ENCODE peak calls at places on chromosomes 16 and 17, in ten cellular contexts. R, Y, P, O, N, S, J, E, H and V are unnamed samples.

GRCh38 chr17:57456622-57457021 is 200.3 kb downstream of the MSI2 start:
- DNase-seq in R (no peak), Y (peak), P (no peak), O (no peak), N (no peak), S (no peak), J (no peak), E (no peak), H (no peak), V (no peak)

GRCh38 chr16:48526058-48526957 is 83.7 kb downstream of the N4BP1 start:
- DNase-seq in R (no peak), Y (no peak), P (peak), O (no peak), N (no peak), S (no peak), J (peak), E (peak), H (no peak), V (no peak)

GRCh38 chr16:24610421-24610765 is 71.0 kb downstream of the RBBP6 start:
- DNase-seq in R (peak), Y (peak), P (peak), O (peak), N (peak), S (peak), J (peak), E (no peak), H (peak), V (no peak)

GRCh38 chr17:13545941-13546340 is 55.8 kb downstream of the HS3ST3A1 start:
- DNase-seq in R (no peak), Y (no peak), P (no peak), O (no peak), N (no peak), S (no peak), J (peak), E (no peak), H (no peak), V (no peak)

GRCh38 chr17:9646556-9646905 is 1.2 kb downstream of the USP43 start:
- DNase-seq in R (peak), Y (no peak), P (peak), O (no peak), N (no peak), S (no peak), J (peak), E (no peak), H (no peak), V (no peak)

GRCh38 chr16:5604770-5605169 is 507.2 kb upstream of the EEF2KMT start:
- DNase-seq in R (no peak), Y (no peak), P (peak), O (no peak), N (peak), S (no peak), J (peak), E (no peak), H (peak), V (no peak)

GRCh38 chr17:33385133-33385532 is 92.0 kb upstream of the ASIC2 start:
- DNase-seq in R (no peak), Y (no peak), P (peak), O (no peak), N (peak), S (no peak), J (peak), E (no peak), H (no peak), V (no peak)

GRCh38 chr16:27520982-27521673 is 28.6 kb downstream of the GTF3C1 start:
- DNase-seq in R (peak), Y (peak), P (no peak), O (no peak), N (peak), S (peak), J (peak), E (no peak), H (no peak), V (no peak)

GRCh38 chr17:7109461-7110322 is 4.9 kb downstream of the ASGR2 start:
- DNase-seq in R (no peak), Y (no peak), P (no peak), O (no peak), N (no peak), S (no peak), J (no peak), E (no peak), H (peak), V (no peak)

GRCh38 chr16:75502916-75503605 is 7.8 kb upstream of the CHST6 start:
- DNase-seq in R (no peak), Y (no peak), P (no peak), O (no peak), N (no peak), S (no peak), J (no peak), E (no peak), H (no peak), V (no peak)

GRCh38 chr17:48814504-48814903 is 2.5 kb downstream of the TTLL6 start:
- DNase-seq in R (peak), Y (peak), P (peak), O (peak), N (peak), S (peak), J (peak), E (peak), H (peak), V (no peak)

GRCh38 chr17:9090641-9091096 is 69.4 kb downstream of the NTN1 start:
- DNase-seq in R (no peak), Y (no peak), P (no peak), O (no peak), N (no peak), S (no peak), J (peak), E (no peak), H (no peak), V (no peak)

GRCh38 chr17:58412910-58413630 is 4.3 kb downstream of the RNF43 start:
- DNase-seq in R (no peak), Y (no peak), P (no peak), O (no peak), N (no peak), S (no peak), J (no peak), E (no peak), H (peak), V (no peak)

GRCh38 chr17:30519707-30520106 is 42.5 kb downstream of the GOSR1 start:
- DNase-seq in R (peak), Y (peak), P (no peak), O (no peak), N (no peak), S (peak), J (no peak), E (no peak), H (no peak), V (peak)

GRCh38 chr17:72913315-72913714 is 179.2 kb downstream of the SLC39A11 start:
- DNase-seq in R (no peak), Y (peak), P (no peak), O (no peak), N (no peak), S (peak), J (no peak), E (no peak), H (no peak), V (no peak)

GRCh38 chr16:49158029-49158642 is 123.5 kb downstream of the CBLN1 start:
- DNase-seq in R (peak), Y (peak), P (peak), O (no peak), N (peak), S (peak), J (peak), E (no peak), H (peak), V (no peak)

GRCh38 chr16:75011634-75012307 is 12.9 kb downstream of the ZNRF1 start:
- DNase-seq in R (peak), Y (peak), P (no peak), O (peak), N (no peak), S (peak), J (no peak), E (no peak), H (peak), V (peak)

GRCh38 chr16:16143941-16144340 is 79.4 kb downstream of the ABCC6 start:
- DNase-seq in R (no peak), Y (no peak), P (no peak), O (no peak), N (no peak), S (no peak), J (no peak), E (no peak), H (no peak), V (no peak)

GRCh38 chr17:47872019-47872650 is 21.2 kb upstream of the SP6 start:
- DNase-seq in R (no peak), Y (no peak), P (peak), O (no peak), N (no peak), S (no peak), J (peak), E (no peak), H (no peak), V (no peak)

GRCh38 chr17:51166987-51167931 is 1.0 kb downstream of the NME2 start:
- DNase-seq in R (peak), Y (peak), P (peak), O (peak), N (peak), S (peak), J (peak), E (peak), H (peak), V (no peak)

GRCh38 chr16:49952386-49952785 is 72.6 kb upstream of the CNEP1R1 start:
- DNase-seq in R (no peak), Y (no peak), P (no peak), O (no peak), N (no peak), S (peak), J (peak), E (no peak), H (peak), V (no peak)

GRCh38 chr17:16371742-16372141 is 9.1 kb upstream of the UBB start:
- DNase-seq in R (peak), Y (peak), P (no peak), O (no peak), N (no peak), S (peak), J (no peak), E (no peak), H (no peak), V (no peak)

GRCh38 chr16:67000384-67001158 is 12.2 kb downstream of the CES4A start:
- DNase-seq in R (peak), Y (no peak), P (peak), O (peak), N (peak), S (peak), J (peak), E (peak), H (peak), V (no peak)

GRCh38 chr16:89922477-89922883 is 662 bp upstream of the TUBB3 start:
- DNase-seq in R (peak), Y (peak), P (peak), O (peak), N (peak), S (peak), J (peak), E (peak), H (peak), V (peak)

GRCh38 chr16:68985855-68986254 is 119.6 kb upstream of the HAS3 start:
- DNase-seq in R (peak), Y (peak), P (no peak), O (peak), N (no peak), S (peak), J (no peak), E (no peak), H (no peak), V (peak)

GRCh38 chr16:10616395-10616743 is 36.0 kb upstream of the EMP2 start:
- DNase-seq in R (no peak), Y (no peak), P (peak), O (no peak), N (no peak), S (no peak), J (no peak), E (no peak), H (peak), V (no peak)

GRCh38 chr16:10618710-10619209 is 38.4 kb upstream of the EMP2 start:
- DNase-seq in R (no peak), Y (peak), P (no peak), O (no peak), N (no peak), S (no peak), J (no peak), E (no peak), H (no peak), V (no peak)

GRCh38 chr16:10614685-10615084 is 34.3 kb upstream of the EMP2 start:
- DNase-seq in R (no peak), Y (no peak), P (no peak), O (no peak), N (no peak), S (no peak), J (no peak), E (no peak), H (no peak), V (no peak)

GRCh38 chr16:10617662-10618420 is 37.4 kb upstream of the EMP2 start:
- DNase-seq in R (peak), Y (no peak), P (no peak), O (no peak), N (no peak), S (no peak), J (no peak), E (no peak), H (no peak), V (no peak)

GRCh38 chr16:10616744-10617640 is 36.6 kb upstream of the EMP2 start:
- DNase-seq in R (peak), Y (peak), P (peak), O (peak), N (peak), S (peak), J (peak), E (peak), H (peak), V (no peak)
- TF ChIP-seq CTCF in R (peak), Y (no peak), P (no peak), O (no peak), N (peak), S (no peak), J (no peak), E (no peak), H (no peak), V (no peak)

GRCh38 chr17:29140631-29141483 is 39.3 kb downstream of the MYO18A start:
- DNase-seq in R (no peak), Y (peak), P (peak), O (no peak), N (peak), S (no peak), J (no peak), E (no peak), H (peak), V (no peak)

GRCh38 chr17:29140051-29140582 is 40.1 kb downstream of the MYO18A start:
- DNase-seq in R (peak), Y (peak), P (peak), O (peak), N (peak), S (peak), J (peak), E (peak), H (peak), V (no peak)

GRCh38 chr17:29143894-29144293 is 36.3 kb downstream of the MYO18A start:
- DNase-seq in R (no peak), Y (peak), P (peak), O (no peak), N (peak), S (no peak), J (peak), E (no peak), H (peak), V (no peak)

GRCh38 chr17:29138991-29139682 is 41.1 kb downstream of the MYO18A start:
- DNase-seq in R (no peak), Y (no peak), P (no peak), O (no peak), N (no peak), S (no peak), J (no peak), E (peak), H (peak), V (no peak)

GRCh38 chr17:29141484-29141835 is 38.7 kb downstream of the MYO18A start:
- DNase-seq in R (no peak), Y (no peak), P (no peak), O (no peak), N (no peak), S (no peak), J (no peak), E (no peak), H (no peak), V (no peak)
- H3K4me3 ChIP-seq in R (no peak), Y (no peak), P (no peak), O (no peak), N (no peak), S (no peak), J (no peak), E (no peak), H (peak), V (no peak)

DNA sequence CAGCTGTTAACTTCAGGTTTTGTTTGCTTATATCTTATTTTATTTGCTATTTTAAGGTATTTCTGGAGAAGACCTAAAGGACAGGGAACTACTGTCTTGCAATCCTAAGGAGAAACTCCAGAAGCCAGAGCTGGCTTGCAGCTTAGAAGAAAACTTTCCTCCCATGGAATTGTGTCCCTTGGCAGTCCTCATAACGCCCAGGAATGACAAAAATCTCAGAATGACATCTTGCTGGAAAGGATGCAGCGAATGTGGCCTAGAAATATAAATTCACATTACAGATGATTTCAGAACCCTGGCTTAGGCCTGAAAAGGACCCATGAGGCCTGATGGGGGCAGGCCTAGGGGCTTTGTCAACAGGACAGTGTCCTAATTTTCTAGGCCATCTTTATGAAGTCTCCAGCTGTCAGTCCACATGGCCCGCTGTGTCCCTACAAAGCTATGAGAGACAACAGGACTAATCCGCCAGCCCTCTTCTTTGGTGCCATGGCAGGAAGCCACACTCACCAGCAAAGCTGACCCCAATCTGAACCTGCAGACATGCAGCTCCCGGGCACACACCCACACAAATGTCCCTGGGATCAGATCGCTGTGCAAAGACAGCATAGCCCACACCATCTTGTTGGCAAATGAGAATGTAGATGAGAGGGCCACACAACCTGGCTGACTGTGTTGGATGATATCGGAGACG is 40.3 kb upstream of the DNAH17 start:
- DNase-seq in R (no peak), Y (peak), P (no peak), O (no peak), N (no peak), S (no peak), J (no peak), E (no peak), H (no peak), V (no peak)
- TF ChIP-seq CTCF in R (no peak), Y (no peak), P (no peak), O (no peak), N (no peak), S (no peak), J (no peak), E (no peak), H (no peak), V (no peak)

GRCh38 chr17:62064791-62065563 is at the start of gene MED13:
- DNase-seq in R (peak), Y (peak), P (peak), O (peak), N (peak), S (peak), J (peak), E (peak), H (peak), V (no peak)

GRCh38 chr17:62070900-62071299 is 5.8 kb upstream of the MED13 start:
- DNase-seq in R (no peak), Y (no peak), P (no peak), O (no peak), N (no peak), S (no peak), J (no peak), E (no peak), H (no peak), V (no peak)

GRCh38 chr17:62065611-62066468 is 762 bp upstream of the MED13 start:
- DNase-seq in R (peak), Y (peak), P (peak), O (peak), N (peak), S (peak), J (peak), E (peak), H (peak), V (peak)

GRCh38 chr17:62064029-62064790 is 868 bp downstream of the MED13 start:
- DNase-seq in R (peak), Y (peak), P (no peak), O (no peak), N (no peak), S (peak), J (no peak), E (no peak), H (peak), V (no peak)

DNA sequence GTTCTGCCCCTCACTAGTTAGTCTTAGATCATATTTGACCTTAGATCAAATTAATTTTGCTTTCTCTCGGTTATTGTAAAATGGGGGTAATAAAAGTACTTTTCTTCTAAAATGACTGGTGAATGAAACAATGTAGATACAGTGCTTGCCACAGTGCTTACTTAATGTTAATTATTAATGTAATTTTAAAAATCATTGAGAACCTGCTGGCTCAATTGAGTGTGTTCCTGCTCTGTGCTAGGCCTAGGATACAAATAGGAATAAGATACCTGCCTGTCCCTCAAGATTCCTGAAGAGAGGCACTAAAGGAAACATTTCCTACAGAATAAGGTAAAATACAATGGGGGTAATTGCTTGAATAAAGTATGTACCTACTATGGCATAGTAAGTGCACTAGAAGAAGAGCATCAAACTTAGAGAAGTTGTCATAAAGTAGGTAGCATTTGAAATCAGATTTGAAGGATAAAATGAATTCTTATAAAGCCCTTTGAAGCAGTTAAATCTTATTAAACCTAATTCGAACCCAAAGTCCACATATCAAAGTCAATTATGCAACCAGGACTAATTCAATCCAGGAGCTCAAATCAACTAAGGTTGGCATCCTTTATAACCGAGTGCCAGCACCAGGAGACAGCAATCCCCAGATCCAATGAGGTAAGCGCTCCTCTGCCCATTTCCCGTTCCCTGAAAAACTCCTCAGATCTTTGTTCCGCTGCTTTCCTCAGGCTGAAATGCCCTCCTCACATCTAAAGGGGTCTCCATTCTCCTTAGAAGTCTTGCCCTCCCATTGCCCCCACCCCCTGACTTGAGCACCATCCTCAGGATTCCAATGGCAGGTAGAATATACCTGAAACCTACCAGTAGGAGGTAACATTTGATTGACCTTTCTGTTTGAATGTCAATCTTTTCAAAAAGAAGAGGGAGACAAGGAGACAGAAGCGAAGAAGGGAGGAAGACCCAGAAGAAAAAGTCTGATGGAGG is 2.4 kb upstream of the MED13 start:
- DNase-seq in R (no peak), Y (no peak), P (no peak), O (no peak), N (no peak), S (no peak), J (peak), E (no peak), H (no peak), V (no peak)
- H3K4me3 ChIP-seq in R (no peak), Y (no peak), P (no peak), O (no peak), N (no peak), S (no peak), J (no peak), E (no peak), H (no peak), V (no peak)